ENCODE peak calls at places on chromosomes 2 and 18, in ten cellular contexts. Y, A, B, V, U, G, X, S, L and D are unnamed samples.
A peak's percentile ranks its signal among the peaks of the same experiment; 100 is the strongest.

GRCh38 chr18:39232937-39233336 is 1667.3 kb upstream of the CELF4 start:
- DNase-seq in S (no peak), G (no peak), B (no peak), L (no peak), X (no peak), U (no peak), V (no peak), A (no peak), Y (no peak), D (no peak)

GRCh38 chr2:37829202-37829601 is 95.9 kb upstream of the RMDN2 start:
- DNase-seq in V (no peak), G (peak; percentile 95), L (no peak), Y (no peak), A (no peak), X (peak; percentile 23), B (no peak), S (no peak), U (no peak), D (no peak)

GRCh38 chr2:85111819-85112281 is 21.3 kb upstream of the TCF7L1 start:
- DNase-seq in S (no peak), G (peak; percentile 62), A (no peak), X (no peak), Y (no peak), U (no peak), V (no peak), B (no peak), L (no peak), D (no peak)

GRCh38 chr2:129055829-129056228 is 737.2 kb upstream of the HS6ST1 start:
- DNase-seq in L (peak; percentile 63), A (no peak), Y (no peak), V (no peak), B (no peak), X (no peak), G (no peak), U (no peak), S (no peak), D (peak; percentile 28)

GRCh38 chr18:63994783-63995399 is 25.0 kb downstream of the SERPINB8 start:
- DNase-seq in A (no peak), U (peak; percentile 68), Y (peak; percentile 6), X (peak; percentile 29), G (peak; percentile 68), V (no peak), L (peak; percentile 47), S (peak; percentile 40), B (peak; percentile 71), D (peak; percentile 17)

GRCh38 chr2:223762853-223763252 is 74.5 kb downstream of the AP1S3 start:
- DNase-seq in U (no peak), B (no peak), S (peak; percentile 73), X (no peak), A (no peak), G (peak; percentile 14), L (no peak), Y (no peak), V (no peak), D (no peak)

GRCh38 chr2:13495039-13495438 is 778.3 kb downstream of the TRIB2 start:
- DNase-seq in Y (no peak), U (no peak), G (no peak), X (no peak), L (no peak), S (no peak), B (no peak), A (no peak), V (no peak), D (no peak)

GRCh38 chr2:158178646-158179045 is 77.0 kb downstream of the UPP2 start:
- DNase-seq in X (no peak), Y (no peak), A (no peak), S (no peak), B (no peak), U (no peak), V (no peak), L (no peak), G (no peak), D (no peak)

GRCh38 chr18:48164096-48164475 is 233.6 kb upstream of the SMAD2 start:
- DNase-seq in S (no peak), G (no peak), L (no peak), B (no peak), X (no peak), V (no peak), A (no peak), Y (no peak), U (no peak), D (no peak)

GRCh38 chr2:155574941-155575340 is 757.6 kb downstream of the NR4A2 start:
- DNase-seq in L (no peak), G (no peak), A (no peak), V (no peak), X (no peak), Y (no peak), S (no peak), U (no peak), B (no peak), D (no peak)

GRCh38 chr2:67374481-67374880 is 22.7 kb upstream of the ETAA1 start:
- DNase-seq in A (no peak), V (no peak), U (no peak), S (no peak), X (no peak), Y (no peak), B (no peak), L (no peak), G (peak; percentile 49), D (no peak)

GRCh38 chr2:169479257-169480078 is at the start of gene BBS5:
- DNase-seq in U (peak; percentile 88), Y (peak; percentile 87), A (peak; percentile 58), V (peak; percentile 56), L (peak; percentile 83), G (peak; percentile 88), S (peak; percentile 69), B (peak; percentile 79), X (peak; percentile 91), D (peak; percentile 72)

GRCh38 chr2:146523218-146523617 is 1321.6 kb upstream of the ACVR2A start:
- DNase-seq in U (no peak), S (peak; percentile 48), B (peak; percentile 40), G (peak; percentile 36), A (no peak), X (no peak), L (no peak), V (no peak), Y (no peak), D (peak; percentile 9)

GRCh38 chr18:58180172-58180571 is 136.1 kb downstream of the NEDD4L start:
- DNase-seq in V (no peak), L (no peak), A (no peak), B (no peak), S (no peak), X (no peak), U (no peak), Y (no peak), G (no peak), D (no peak)

GRCh38 chr2:182868049-182868422 is 1.6 kb upstream of the FRZB start:
- DNase-seq in A (peak; percentile 17), V (no peak), U (no peak), B (no peak), X (no peak), L (no peak), Y (no peak), S (no peak), G (no peak), D (peak; percentile 25)

GRCh38 chr2:230134496-230135073 is 65.9 kb upstream of the SLC16A14 start:
- DNase-seq in L (no peak), B (no peak), V (no peak), A (no peak), S (no peak), Y (no peak), U (no peak), X (no peak), G (peak; percentile 87), D (no peak)

GRCh38 chr2:170764880-170765261 is 5.3 kb upstream of the ERICH2 start:
- DNase-seq in X (no peak), A (no peak), G (no peak), V (no peak), S (no peak), B (no peak), U (no peak), Y (no peak), L (no peak), D (no peak)

GRCh38 chr2:30522421-30522820 is 75.4 kb downstream of the LCLAT1 start:
- DNase-seq in B (no peak), V (no peak), A (no peak), G (no peak), L (no peak), S (no peak), U (no peak), Y (no peak), X (no peak), D (no peak)